ENCODE peak calls at places on chromosomes 5 and 9, in seven cellular contexts. One of them, this sample, is unnamed.

GRCh38 chr9:69157751-69158466 is 16.2 kb upstream of the TJP2 start:
- DNase-seq in AG20443: peak; percentile 69
- DNase-seq in H9: peak; percentile 21
- DNase-seq in GM23248: peak; percentile 65
- DNase-seq in A673: no peak
- DNase-seq in activated naive CD8-positive, alpha-beta T cell treated with anti-CD3 and anti-CD28 coated beads for 36 hours: no peak
- DNase-seq in stimulated activated CD4-positive, alpha-beta T cell treated with anti-CD3 and anti-CD28 coated beads, Interleukin-1b, Interleukin-23, amount 100 ng/mL, for 48 hours: no peak
- DNase-seq in this sample: peak; percentile 15

GRCh38 chr5:72470817-72471216 is 36.4 kb downstream of the ZNF366 start:
- DNase-seq in AG20443: peak; percentile 70
- DNase-seq in H9: no peak
- DNase-seq in GM23248: peak; percentile 85
- DNase-seq in A673: no peak
- DNase-seq in activated naive CD8-positive, alpha-beta T cell treated with anti-CD3 and anti-CD28 coated beads for 36 hours: no peak
- DNase-seq in stimulated activated CD4-positive, alpha-beta T cell treated with anti-CD3 and anti-CD28 coated beads, Interleukin-1b, Interleukin-23, amount 100 ng/mL, for 48 hours: no peak
- DNase-seq in this sample: peak; percentile 21

GRCh38 chr9:134363450-134363849 is 37.2 kb downstream of the RXRA start:
- DNase-seq in AG20443: no peak
- DNase-seq in H9: no peak
- DNase-seq in GM23248: no peak
- DNase-seq in A673: no peak
- DNase-seq in activated naive CD8-positive, alpha-beta T cell treated with anti-CD3 and anti-CD28 coated beads for 36 hours: no peak
- DNase-seq in stimulated activated CD4-positive, alpha-beta T cell treated with anti-CD3 and anti-CD28 coated beads, Interleukin-1b, Interleukin-23, amount 100 ng/mL, for 48 hours: no peak
- DNase-seq in this sample: no peak

GRCh38 chr5:15518786-15519185 is 18.8 kb downstream of the FBXL7 start:
- DNase-seq in AG20443: no peak
- DNase-seq in H9: no peak
- DNase-seq in GM23248: no peak
- DNase-seq in A673: no peak
- DNase-seq in activated naive CD8-positive, alpha-beta T cell treated with anti-CD3 and anti-CD28 coated beads for 36 hours: no peak
- DNase-seq in stimulated activated CD4-positive, alpha-beta T cell treated with anti-CD3 and anti-CD28 coated beads, Interleukin-1b, Interleukin-23, amount 100 ng/mL, for 48 hours: no peak
- DNase-seq in this sample: peak; percentile 20

GRCh38 chr9:107975426-107976010 is 485.9 kb upstream of the KLF4 start:
- DNase-seq in AG20443: no peak
- DNase-seq in H9: no peak
- DNase-seq in GM23248: no peak
- DNase-seq in A673: no peak
- DNase-seq in activated naive CD8-positive, alpha-beta T cell treated with anti-CD3 and anti-CD28 coated beads for 36 hours: no peak
- DNase-seq in stimulated activated CD4-positive, alpha-beta T cell treated with anti-CD3 and anti-CD28 coated beads, Interleukin-1b, Interleukin-23, amount 100 ng/mL, for 48 hours: no peak
- DNase-seq in this sample: no peak

GRCh38 chr9:92384373-92384772 is 20.0 kb downstream of the OGN start:
- DNase-seq in AG20443: no peak
- DNase-seq in H9: no peak
- DNase-seq in GM23248: peak; percentile 63
- DNase-seq in A673: no peak
- DNase-seq in activated naive CD8-positive, alpha-beta T cell treated with anti-CD3 and anti-CD28 coated beads for 36 hours: no peak
- DNase-seq in stimulated activated CD4-positive, alpha-beta T cell treated with anti-CD3 and anti-CD28 coated beads, Interleukin-1b, Interleukin-23, amount 100 ng/mL, for 48 hours: no peak
- DNase-seq in this sample: no peak

GRCh38 chr5:117880932-117881331 is 1107.4 kb downstream of the DTWD2 start:
- DNase-seq in AG20443: no peak
- DNase-seq in H9: no peak
- DNase-seq in GM23248: no peak
- DNase-seq in A673: no peak
- DNase-seq in activated naive CD8-positive, alpha-beta T cell treated with anti-CD3 and anti-CD28 coated beads for 36 hours: no peak
- DNase-seq in stimulated activated CD4-positive, alpha-beta T cell treated with anti-CD3 and anti-CD28 coated beads, Interleukin-1b, Interleukin-23, amount 100 ng/mL, for 48 hours: no peak
- DNase-seq in this sample: no peak

GRCh38 chr5:39513236-39513635 is 88.5 kb upstream of the DAB2 start:
- DNase-seq in AG20443: no peak
- DNase-seq in H9: no peak
- DNase-seq in GM23248: peak; percentile 44
- DNase-seq in A673: no peak
- DNase-seq in activated naive CD8-positive, alpha-beta T cell treated with anti-CD3 and anti-CD28 coated beads for 36 hours: no peak
- DNase-seq in stimulated activated CD4-positive, alpha-beta T cell treated with anti-CD3 and anti-CD28 coated beads, Interleukin-1b, Interleukin-23, amount 100 ng/mL, for 48 hours: no peak
- DNase-seq in this sample: peak; percentile 45

GRCh38 chr9:5429873-5430564 is 7.7 kb downstream of the PLGRKT start:
- DNase-seq in AG20443: no peak
- DNase-seq in H9: no peak
- DNase-seq in GM23248: no peak
- DNase-seq in A673: no peak
- DNase-seq in activated naive CD8-positive, alpha-beta T cell treated with anti-CD3 and anti-CD28 coated beads for 36 hours: no peak
- DNase-seq in stimulated activated CD4-positive, alpha-beta T cell treated with anti-CD3 and anti-CD28 coated beads, Interleukin-1b, Interleukin-23, amount 100 ng/mL, for 48 hours: no peak
- DNase-seq in this sample: no peak

GRCh38 chr5:168227973-168228615 is 63.4 kb upstream of the WWC1 start:
- DNase-seq in AG20443: peak; percentile 49
- DNase-seq in H9: no peak
- DNase-seq in GM23248: peak; percentile 25
- DNase-seq in A673: no peak
- DNase-seq in activated naive CD8-positive, alpha-beta T cell treated with anti-CD3 and anti-CD28 coated beads for 36 hours: peak; percentile 43
- DNase-seq in stimulated activated CD4-positive, alpha-beta T cell treated with anti-CD3 and anti-CD28 coated beads, Interleukin-1b, Interleukin-23, amount 100 ng/mL, for 48 hours: no peak
- DNase-seq in this sample: no peak

GRCh38 chr5:140262839-140263238 is 40.1 kb downstream of the PFDN1 start:
- DNase-seq in AG20443: no peak
- DNase-seq in H9: no peak
- DNase-seq in GM23248: no peak
- DNase-seq in A673: no peak
- DNase-seq in activated naive CD8-positive, alpha-beta T cell treated with anti-CD3 and anti-CD28 coated beads for 36 hours: no peak
- DNase-seq in stimulated activated CD4-positive, alpha-beta T cell treated with anti-CD3 and anti-CD28 coated beads, Interleukin-1b, Interleukin-23, amount 100 ng/mL, for 48 hours: no peak
- DNase-seq in this sample: no peak

This sample was measured in MG63.